ENCODE peak calls at places on chromosomes 16 and 17, in four cellular contexts. U, W, M and T are unnamed samples. For H3K27me3, the result is how much of the 10 kb centered on the place peaks cover.

GRCh38 chr16:65375651-65376050 is 253.8 kb upstream of the CDH11 start:
- DNase-seq in U (no peak), W (no peak), M (peak), T (no peak)

GRCh38 chr16:49857423-49858181 is 1.7 kb upstream of the ZNF423 start:
- DNase-seq in U (peak), W (peak), M (peak), T (peak)

GRCh38 chr17:1511290-1511689 is 5.1 kb downstream of the INPP5K start:
- DNase-seq in U (peak), W (no peak), M (no peak), T (no peak)

GRCh38 chr17:74827800-74828199 is 31.9 kb downstream of the GRIN2C start:
- DNase-seq in U (no peak), W (no peak), M (no peak), T (no peak)

GRCh38 chr17:13385481-13385907 is 216.2 kb downstream of the HS3ST3A1 start:
- DNase-seq in U (no peak), W (no peak), M (peak), T (no peak)

GRCh38 chr17:61462734-61463067 is 10.5 kb downstream of the TBX4 start:
- DNase-seq in U (no peak), W (no peak), M (no peak), T (no peak)

GRCh38 chr17:80986046-80986445 is 5.6 kb upstream of the CHMP6 start:
- DNase-seq in U (no peak), W (no peak), M (no peak), T (no peak)

GRCh38 chr17:39820541-39820940 is 43.6 kb downstream of the IKZF3 start:
- DNase-seq in U (no peak), W (no peak), M (no peak), T (no peak)

GRCh38 chr17:13597723-13598347 is 3.9 kb downstream of the HS3ST3A1 start:
- DNase-seq in U (no peak), W (peak), M (peak), T (no peak)

DNA sequence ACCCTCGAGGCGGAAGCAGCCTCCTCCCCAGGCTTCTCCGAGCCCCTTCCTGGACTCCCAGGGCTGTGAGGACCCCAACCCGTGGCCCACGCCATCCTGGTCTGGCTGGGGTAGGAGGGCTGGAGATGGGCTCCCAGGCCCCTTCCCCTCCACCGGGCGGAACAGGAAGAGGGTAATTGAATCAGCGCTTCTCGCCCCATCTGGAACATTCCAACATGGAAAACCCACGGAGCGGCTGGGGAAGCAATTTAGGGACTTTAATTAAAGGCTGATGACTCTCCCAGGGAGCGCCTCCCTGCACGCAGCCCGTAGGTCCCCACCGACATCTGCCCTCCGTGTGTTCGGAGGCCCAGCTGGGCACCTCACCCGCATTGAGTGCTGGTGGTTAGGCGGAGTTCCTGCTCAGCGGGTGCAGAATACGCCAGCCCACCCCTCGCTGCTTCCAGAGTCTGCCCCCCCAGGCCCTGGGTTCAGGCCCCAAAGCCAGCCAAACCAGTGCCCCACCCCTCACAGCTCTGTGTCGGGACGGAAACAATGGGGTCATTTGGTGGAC is 10.1 kb downstream of the HS3ST6 start:
- DNase-seq in U (no peak), W (no peak), M (no peak), T (no peak)
- H3K27ac ChIP-seq in U (no peak), W (no peak), M (no peak), T (no peak)

DNA sequence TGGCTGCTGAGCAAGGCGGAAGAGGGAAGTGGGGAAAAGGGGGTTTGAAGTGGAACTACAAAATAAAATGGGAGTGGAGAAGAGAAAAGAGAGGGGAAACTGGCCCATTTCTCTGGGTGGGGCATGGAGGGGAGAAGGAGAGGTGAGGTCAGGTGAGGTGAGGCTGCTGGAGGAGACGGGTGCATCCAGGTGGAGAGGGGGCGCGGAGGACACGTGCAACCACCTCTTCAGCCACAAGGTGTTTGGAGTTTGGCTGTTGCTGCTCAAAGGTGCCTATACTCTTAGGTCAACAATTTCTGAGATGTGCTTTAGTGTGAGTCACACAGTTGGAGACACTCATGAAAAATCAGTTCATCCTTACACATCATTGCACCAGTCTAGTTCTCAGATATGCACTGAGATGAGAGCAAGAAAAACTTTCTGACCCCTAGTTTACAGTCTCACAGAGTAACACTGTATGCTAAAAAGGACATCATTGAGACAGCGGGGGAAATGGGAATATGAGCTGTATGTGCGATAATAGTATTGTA is 4.8 kb downstream of the SLC6A4 start:
- DNase-seq in U (no peak), W (no peak), M (peak), T (no peak)
- H3K27me3 ChIP-seq in U (under half), W (under half), M (under half), T (under half)

DNA sequence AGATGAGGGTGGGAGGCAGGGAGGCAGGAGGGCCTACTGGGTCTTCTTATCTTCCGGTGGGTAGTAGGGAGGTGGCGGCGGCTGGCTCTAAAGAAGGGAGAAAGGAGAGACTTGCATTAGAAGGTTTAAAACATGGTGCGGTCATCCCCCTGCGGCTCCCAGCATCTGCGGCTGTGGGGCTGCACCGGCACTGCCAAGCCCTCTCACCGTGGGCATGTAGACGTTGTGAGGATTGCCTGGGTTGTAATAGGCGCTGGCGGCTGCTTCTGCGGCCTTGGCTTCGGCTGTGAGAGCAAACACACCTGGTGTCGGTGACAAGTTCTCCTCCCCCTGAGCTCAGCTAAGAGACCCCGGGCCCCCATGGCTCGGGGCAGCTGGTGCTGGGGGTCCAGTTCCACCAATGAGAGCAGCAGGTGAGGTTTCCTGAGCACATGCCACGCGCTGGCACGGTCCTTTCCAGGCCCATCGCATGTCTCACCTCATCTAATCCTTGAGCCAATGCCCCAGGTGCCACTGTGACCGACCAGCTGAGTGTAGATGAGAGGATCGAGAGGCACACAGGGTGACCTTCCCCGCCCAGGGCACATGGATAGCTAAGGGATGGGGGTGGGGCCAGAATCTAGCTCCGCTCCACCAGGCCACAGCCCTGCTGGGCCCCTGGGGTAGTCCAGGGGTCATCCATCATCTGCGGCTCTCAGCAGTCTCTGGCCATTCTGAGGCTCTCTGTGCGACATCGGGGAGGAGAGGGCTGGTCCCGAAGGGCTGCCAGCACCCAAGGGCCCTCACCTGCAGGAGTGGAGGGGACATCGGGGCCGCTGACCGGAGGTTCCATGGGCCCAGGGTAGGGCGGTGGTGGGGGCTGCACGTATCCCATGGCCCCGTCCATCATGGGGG is 2.7 kb upstream of the UNC13D start:
- DNase-seq in U (no peak), W (no peak), M (no peak), T (peak)
- H3K27ac ChIP-seq in U (peak), W (peak), M (no peak), T (peak)

GRCh38 chr17:49914096-49914490 is 54.9 kb upstream of the DLX4 start:
- DNase-seq in U (no peak), W (no peak), M (no peak), T (no peak)

GRCh38 chr17:49915260-49915659 is 53.7 kb upstream of the DLX4 start:
- DNase-seq in U (no peak), W (no peak), M (no peak), T (no peak)

GRCh38 chr17:49914664-49915063 is 54.3 kb upstream of the DLX4 start:
- DNase-seq in U (no peak), W (no peak), M (no peak), T (no peak)

GRCh38 chr17:49915670-49916069 is 53.3 kb upstream of the DLX4 start:
- DNase-seq in U (no peak), W (no peak), M (no peak), T (no peak)

DNA sequence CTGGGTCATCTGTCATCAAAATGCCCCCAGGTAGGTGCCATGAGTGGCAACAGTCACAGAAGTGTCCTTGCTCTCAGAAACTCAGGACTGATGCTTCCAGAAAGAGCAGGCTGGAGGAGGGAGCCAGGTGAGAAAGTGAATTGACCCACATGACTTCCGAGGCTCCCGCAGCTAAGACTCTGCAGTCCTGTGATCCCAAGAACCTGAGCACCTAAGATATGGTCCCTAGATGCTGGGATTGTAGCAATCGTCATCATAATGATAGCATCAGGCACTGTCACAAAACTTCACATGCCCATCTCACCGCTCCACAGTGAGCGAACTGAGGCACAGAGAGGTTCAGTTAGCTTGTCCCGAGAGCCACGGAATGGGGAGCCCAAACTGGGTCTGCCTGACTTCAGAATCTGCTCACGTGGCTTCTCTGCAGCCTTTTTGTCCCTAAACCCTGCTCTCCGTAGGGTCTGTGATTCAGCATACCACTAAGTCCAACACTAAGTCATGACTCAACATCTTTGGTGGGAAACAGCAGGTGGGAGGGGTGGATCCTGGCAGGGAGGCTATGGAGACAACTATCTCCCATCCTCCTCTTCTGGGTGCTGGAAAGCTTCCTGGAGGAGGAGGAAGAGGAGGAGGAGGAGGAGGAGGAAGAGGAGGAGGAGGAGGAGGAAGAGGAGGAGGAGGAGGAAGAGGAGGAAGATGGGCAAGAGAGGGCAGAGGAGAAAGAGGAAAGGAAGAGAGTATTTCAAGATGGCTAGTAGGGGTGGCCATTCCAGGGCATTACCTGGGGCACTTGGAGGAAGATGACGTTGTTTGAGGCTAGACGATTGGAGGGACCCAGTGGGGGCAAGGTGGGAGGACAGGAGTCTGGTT is 55.5 kb upstream of the DLX4 start:
- DNase-seq in U (no peak), W (no peak), M (peak), T (no peak)
- H3K27me3 ChIP-seq in U (half or more), W (under half), M (under half), T (under half)

GRCh38 chr17:17382060-17382449 is 78.9 kb downstream of the NT5M start:
- DNase-seq in U (no peak), W (no peak), M (no peak), T (no peak)
- H3K27ac ChIP-seq in U (no peak), W (no peak), M (no peak), T (no peak)

DNA sequence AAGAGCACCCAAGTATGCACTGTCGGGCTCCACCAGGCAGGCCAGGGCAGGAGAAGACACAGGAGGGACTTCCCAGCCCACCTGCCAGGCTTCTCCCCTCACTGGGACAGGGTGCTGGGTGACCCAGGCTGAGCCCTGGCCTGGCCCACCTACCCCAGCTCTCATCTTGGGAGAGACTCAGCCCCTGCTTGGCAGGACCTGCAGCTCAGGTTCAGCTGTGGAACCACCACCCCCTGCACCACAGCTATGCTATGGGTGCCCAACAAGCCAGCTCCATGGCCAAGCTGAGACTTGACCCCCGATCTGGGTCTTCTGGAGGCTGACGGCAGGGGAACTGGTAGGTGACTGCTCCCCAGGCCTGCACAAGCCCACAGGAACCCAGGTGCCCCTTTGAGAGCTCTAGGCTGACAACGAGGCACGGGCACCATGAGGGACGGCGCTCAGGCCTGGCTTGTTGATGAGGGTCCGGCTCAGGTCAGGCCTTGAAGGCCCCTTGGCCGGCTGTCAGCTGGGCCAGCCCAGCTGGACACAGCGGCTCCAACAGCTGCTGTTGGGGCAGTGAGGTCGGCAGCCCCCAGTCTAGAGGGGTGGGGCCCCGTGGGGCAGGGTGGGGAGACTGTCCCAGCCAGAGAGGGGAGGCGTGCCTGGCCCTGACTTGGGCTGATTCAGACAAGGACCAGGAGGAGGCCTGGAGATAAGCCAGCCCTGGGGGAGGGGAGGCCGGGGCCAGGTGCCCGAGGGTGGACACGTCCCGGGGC is 4.6 kb downstream of the RPUSD1 start:
- DNase-seq in U (no peak), W (peak), M (no peak), T (peak)
- H3K27me3 ChIP-seq in U (under half), W (under half), M (under half), T (under half)

GRCh38 chr17:67376892-67377726 is at the start of gene PITPNC1:
- DNase-seq in U (peak), W (peak), M (peak), T (peak)

GRCh38 chr17:67379251-67379630 is 2.2 kb downstream of the PITPNC1 start:
- DNase-seq in U (no peak), W (no peak), M (no peak), T (no peak)

GRCh38 chr17:67376509-67376891 is 581 bp upstream of the PITPNC1 start:
- DNase-seq in U (no peak), W (peak), M (peak), T (peak)

GRCh38 chr17:67377727-67378443 is 804 bp downstream of the PITPNC1 start:
- DNase-seq in U (peak), W (peak), M (peak), T (peak)

DNA sequence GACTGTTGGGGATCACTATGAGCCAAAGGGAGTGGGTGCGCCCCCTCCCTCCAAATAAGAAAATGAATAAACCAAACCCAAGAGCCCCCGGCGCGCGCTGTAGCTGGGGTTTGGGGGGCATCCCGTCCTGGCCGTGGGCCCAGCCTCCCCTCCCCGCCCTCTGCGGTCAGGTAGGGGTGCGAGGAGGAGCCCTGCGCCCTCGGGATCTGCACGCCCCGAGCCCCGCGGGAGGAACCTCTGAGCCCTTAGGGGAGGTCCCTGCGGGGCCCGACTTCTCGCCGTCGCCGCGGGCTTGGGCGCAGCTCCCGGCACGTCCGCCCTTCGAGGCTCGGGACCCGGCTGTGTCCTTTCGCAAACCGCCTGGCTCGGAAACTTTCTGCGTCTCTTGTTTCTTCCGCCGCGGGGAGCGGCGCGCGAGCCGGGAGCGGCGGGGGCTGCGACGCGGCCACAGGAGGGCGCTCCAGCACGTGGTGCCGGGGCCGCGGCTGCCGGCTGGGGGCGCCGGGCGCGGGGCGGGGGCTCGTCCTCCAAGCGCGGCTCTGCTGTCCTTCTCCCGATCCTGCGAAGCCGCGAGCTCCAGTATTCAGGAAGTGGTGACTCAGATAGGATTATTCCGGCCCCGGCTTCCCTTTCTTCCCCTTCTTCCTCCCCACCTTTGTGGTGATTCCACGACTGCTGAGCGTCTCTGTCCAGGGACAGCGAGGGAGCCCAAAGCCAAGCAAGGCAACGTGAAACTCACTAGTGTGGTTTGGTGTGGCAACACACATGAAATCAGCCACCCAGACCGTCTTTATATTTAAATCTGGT is 1.6 kb downstream of the PITPNC1 start:
- DNase-seq in U (peak), W (peak), M (peak), T (peak)
- H3K27ac ChIP-seq in U (peak), W (peak), M (peak), T (peak)

GRCh38 chr17:48628641-48629410 is 2.7 kb upstream of the HOXB9 start:
- DNase-seq in U (no peak), W (peak), M (no peak), T (no peak)
- H3K27me3 ChIP-seq in U (half or more), W (half or more), M (half or more), T (half or more)